ENCODE peak calls at places on chromosomes 2 and 18, in eight cellular contexts. X, B, J, M, A, V, O and D are unnamed samples.

GRCh38 chr2:40103590-40103989 is 324.5 kb upstream of the THUMPD2 start:
- DNase-seq in X (no peak), B (no peak), J (no peak), M (no peak), A (no peak), V (no peak), O (no peak), D (no peak)

GRCh38 chr2:29075894-29076700 is 1.8 kb upstream of the PCARE start:
- DNase-seq in X (no peak), B (no peak), J (peak; percentile 6), M (no peak), A (no peak), V (no peak), O (no peak), D (no peak)

GRCh38 chr2:46252891-46253659 is 44.1 kb upstream of the EPAS1 start:
- DNase-seq in X (no peak), B (no peak), J (no peak), M (no peak), A (no peak), V (no peak), O (peak; percentile 87), D (peak; percentile 46)

GRCh38 chr2:66427219-66427768 is 7.6 kb upstream of the MEIS1 start:
- DNase-seq in X (no peak), B (no peak), J (no peak), M (no peak), A (no peak), V (no peak), O (no peak), D (no peak)

GRCh38 chr2:2156881-2157280 is 174.2 kb downstream of the MYT1L start:
- DNase-seq in X (no peak), B (no peak), J (no peak), M (no peak), A (no peak), V (no peak), O (no peak), D (no peak)

GRCh38 chr2:159267926-159268325 is 18.6 kb downstream of the WDSUB1 start:
- DNase-seq in X (no peak), B (no peak), J (no peak), M (no peak), A (no peak), V (no peak), O (no peak), D (no peak)

GRCh38 chr2:120275617-120276400 is 23.2 kb downstream of the RALB start:
- DNase-seq in X (no peak), B (no peak), J (no peak), M (no peak), A (no peak), V (no peak), O (no peak), D (no peak)

GRCh38 chr18:79394438-79395307 is 1.1 kb upstream of the NFATC1 start:
- DNase-seq in X (no peak), B (peak; percentile 88), J (peak; percentile 71), M (no peak), A (no peak), V (peak; percentile 75), O (peak; percentile 56), D (peak; percentile 70)

GRCh38 chr2:72034353-72035095 is 113.1 kb downstream of the CYP26B1 start:
- DNase-seq in X (no peak), B (no peak), J (no peak), M (no peak), A (no peak), V (no peak), O (no peak), D (no peak)

GRCh38 chr2:100056478-100056877 is 85.9 kb downstream of the AFF3 start:
- DNase-seq in X (no peak), B (no peak), J (peak; percentile 54), M (no peak), A (no peak), V (no peak), O (no peak), D (no peak)

GRCh38 chr18:42929857-42930256 is 185.6 kb downstream of the RIT2 start:
- DNase-seq in X (no peak), B (no peak), J (no peak), M (no peak), A (no peak), V (no peak), O (no peak), D (no peak)

GRCh38 chr2:67108231-67108630 is 288.9 kb upstream of the ETAA1 start:
- DNase-seq in X (no peak), B (no peak), J (no peak), M (no peak), A (no peak), V (no peak), O (no peak), D (peak; percentile 4)

GRCh38 chr2:208025814-208026184 is 472 bp upstream of the PLEKHM3 start:
- DNase-seq in X (peak; percentile 7), B (peak; percentile 59), J (no peak), M (no peak), A (no peak), V (peak; percentile 44), O (no peak), D (peak; percentile 11)

GRCh38 chr2:106953236-106953635 is 67.3 kb upstream of the ST6GAL2 start:
- DNase-seq in X (no peak), B (no peak), J (no peak), M (no peak), A (no peak), V (no peak), O (no peak), D (no peak)

GRCh38 chr2:130957920-130958319 is 121.2 kb downstream of the ARHGEF4 start:
- DNase-seq in X (no peak), B (no peak), J (no peak), M (no peak), A (no peak), V (no peak), O (no peak), D (no peak)

GRCh38 chr2:151051584-151052220 is 210.0 kb downstream of the RBM43 start:
- DNase-seq in X (no peak), B (peak; percentile 9), J (peak; percentile 61), M (no peak), A (peak; percentile 47), V (no peak), O (no peak), D (peak; percentile 48)

GRCh38 chr18:24362757-24363156 is 34.9 kb downstream of the OSBPL1A start:
- DNase-seq in X (no peak), B (no peak), J (no peak), M (no peak), A (no peak), V (no peak), O (no peak), D (no peak)

GRCh38 chr18:34929336-34929780 is 111.9 kb upstream of the MAPRE2 start:
- DNase-seq in X (no peak), B (no peak), J (peak; percentile 87), M (no peak), A (peak; percentile 16), V (no peak), O (no peak), D (no peak)

GRCh38 chr2:189304360-189304759 is 124.8 kb upstream of the COL5A2 start:
- DNase-seq in X (peak; percentile 16), B (no peak), J (no peak), M (no peak), A (no peak), V (no peak), O (no peak), D (no peak)

GRCh38 chr2:70991142-70991541 is 3.5 kb downstream of the TEX261 start:
- DNase-seq in X (no peak), B (no peak), J (no peak), M (no peak), A (peak; percentile 2), V (no peak), O (no peak), D (no peak)

GRCh38 chr2:172280820-172281454 is 146.4 kb upstream of the ITGA6 start:
- DNase-seq in X (no peak), B (no peak), J (no peak), M (no peak), A (no peak), V (no peak), O (peak; percentile 47), D (peak; percentile 23)

GRCh38 chr2:23926289-23926749 is 604 bp downstream of the ATAD2B start:
- DNase-seq in X (no peak), B (peak; percentile 50), J (peak; percentile 71), M (no peak), A (no peak), V (no peak), O (peak; percentile 67), D (peak; percentile 51)

GRCh38 chr2:216663846-216664245 is 30.6 kb downstream of the IGFBP2 start:
- DNase-seq in X (no peak), B (no peak), J (no peak), M (no peak), A (no peak), V (no peak), O (no peak), D (no peak)

GRCh38 chr2:238640486-238640885 is 207.4 kb upstream of the TWIST2 start:
- DNase-seq in X (no peak), B (no peak), J (no peak), M (no peak), A (no peak), V (no peak), O (no peak), D (no peak)

GRCh38 chr18:24018299-24018910 is 3.9 kb downstream of the TTC39C start:
- DNase-seq in X (no peak), B (no peak), J (no peak), M (no peak), A (no peak), V (no peak), O (no peak), D (no peak)

GRCh38 chr2:128445533-128445900 is 126.8 kb upstream of the HS6ST1 start:
- DNase-seq in X (no peak), B (no peak), J (no peak), M (no peak), A (no peak), V (no peak), O (no peak), D (no peak)

GRCh38 chr2:156803243-156803642 is 367.1 kb downstream of the GPD2 start:
- DNase-seq in X (no peak), B (no peak), J (no peak), M (no peak), A (no peak), V (no peak), O (no peak), D (no peak)

GRCh38 chr2:241558532-241559488 is at the start of gene BOK:
- DNase-seq in X (no peak), B (peak; percentile 16), J (peak; percentile 85), M (no peak), A (peak; percentile 80), V (no peak), O (peak; percentile 75), D (no peak)

GRCh38 chr2:161139098-161139987 is 20.9 kb upstream of the TANK start:
- DNase-seq in X (no peak), B (no peak), J (peak; percentile 72), M (no peak), A (no peak), V (no peak), O (no peak), D (no peak)

GRCh38 chr2:134694411-134694810 is 24.4 kb downstream of the TMEM163 start:
- DNase-seq in X (no peak), B (no peak), J (no peak), M (no peak), A (no peak), V (no peak), O (no peak), D (no peak)

GRCh38 chr2:115165529-115166109 is 723.2 kb downstream of the DPP10 start:
- DNase-seq in X (no peak), B (no peak), J (no peak), M (no peak), A (no peak), V (no peak), O (no peak), D (peak; percentile 42)

GRCh38 chr2:217117523-217117922 is 257.7 kb upstream of the TNP1 start:
- DNase-seq in X (no peak), B (no peak), J (no peak), M (no peak), A (no peak), V (no peak), O (no peak), D (no peak)